ENCODE peak calls at places on chromosomes 3 and 15, in ten cellular contexts. One of them, this sample, is unnamed.

GRCh38 chr15:76337047-76337738 is 620 bp downstream of the ISL2 start:
- DNase-seq in effector memory CD4-positive, alpha-beta T cell: no peak
- DNase-seq in H7: peak
- DNase-seq in HTR-8/SVneo: peak
- DNase-seq in T-helper 9 cell: no peak
- DNase-seq in choroid plexus epithelial cell: no peak
- DNase-seq in stimulated activated CD4-positive, alpha-beta T cell treated with anti-CD3 and anti-CD28 coated beads, Interleukin-12 subunit alpha, Interleukin-12 subunit beta, amount 100 ng/mL, for 48 hours: no peak
- DNase-seq in right atrium auricular region: no peak
- DNase-seq in T follicular helper cell: no peak
- DNase-seq in activated T-cell treated with anti-CD3 and anti-CD28 coated beads, Interleukin-2, amount 50 U/mL, for 48 hours: no peak
- DNase-seq in this sample: peak

GRCh38 chr3:128335621-128336296 is 130.9 kb downstream of the DNAJB8 start:
- DNase-seq in T follicular helper cell: no peak
- DNase-seq in right atrium auricular region: no peak
- DNase-seq in choroid plexus epithelial cell: no peak
- DNase-seq in T-helper 9 cell: no peak
- DNase-seq in activated T-cell treated with anti-CD3 and anti-CD28 coated beads, Interleukin-2, amount 50 U/mL, for 48 hours: no peak
- DNase-seq in stimulated activated CD4-positive, alpha-beta T cell treated with anti-CD3 and anti-CD28 coated beads, Interleukin-12 subunit alpha, Interleukin-12 subunit beta, amount 100 ng/mL, for 48 hours: no peak
- DNase-seq in H7: peak
- DNase-seq in HTR-8/SVneo: no peak
- DNase-seq in effector memory CD4-positive, alpha-beta T cell: no peak
- DNase-seq in this sample: no peak

GRCh38 chr3:13539285-13539625 is 9.7 kb upstream of the FBLN2 start:
- DNase-seq in right atrium auricular region: no peak
- DNase-seq in effector memory CD4-positive, alpha-beta T cell: no peak
- DNase-seq in T-helper 9 cell: no peak
- DNase-seq in H7: no peak
- DNase-seq in choroid plexus epithelial cell: peak
- DNase-seq in HTR-8/SVneo: no peak
- DNase-seq in stimulated activated CD4-positive, alpha-beta T cell treated with anti-CD3 and anti-CD28 coated beads, Interleukin-12 subunit alpha, Interleukin-12 subunit beta, amount 100 ng/mL, for 48 hours: no peak
- DNase-seq in T follicular helper cell: no peak
- DNase-seq in activated T-cell treated with anti-CD3 and anti-CD28 coated beads, Interleukin-2, amount 50 U/mL, for 48 hours: no peak
- DNase-seq in this sample: peak

GRCh38 chr15:36325206-36325605 is 254.2 kb upstream of the CDIN1 start:
- DNase-seq in HTR-8/SVneo: no peak
- DNase-seq in effector memory CD4-positive, alpha-beta T cell: no peak
- DNase-seq in H7: no peak
- DNase-seq in stimulated activated CD4-positive, alpha-beta T cell treated with anti-CD3 and anti-CD28 coated beads, Interleukin-12 subunit alpha, Interleukin-12 subunit beta, amount 100 ng/mL, for 48 hours: no peak
- DNase-seq in right atrium auricular region: no peak
- DNase-seq in activated T-cell treated with anti-CD3 and anti-CD28 coated beads, Interleukin-2, amount 50 U/mL, for 48 hours: no peak
- DNase-seq in T follicular helper cell: no peak
- DNase-seq in choroid plexus epithelial cell: no peak
- DNase-seq in T-helper 9 cell: no peak
- DNase-seq in this sample: no peak

GRCh38 chr15:73813071-73813470 is 59.9 kb upstream of the INSYN1 start:
- DNase-seq in HTR-8/SVneo: no peak
- DNase-seq in T-helper 9 cell: no peak
- DNase-seq in activated T-cell treated with anti-CD3 and anti-CD28 coated beads, Interleukin-2, amount 50 U/mL, for 48 hours: no peak
- DNase-seq in H7: no peak
- DNase-seq in right atrium auricular region: no peak
- DNase-seq in choroid plexus epithelial cell: no peak
- DNase-seq in effector memory CD4-positive, alpha-beta T cell: no peak
- DNase-seq in T follicular helper cell: no peak
- DNase-seq in stimulated activated CD4-positive, alpha-beta T cell treated with anti-CD3 and anti-CD28 coated beads, Interleukin-12 subunit alpha, Interleukin-12 subunit beta, amount 100 ng/mL, for 48 hours: no peak
- DNase-seq in this sample: no peak

GRCh38 chr3:46578973-46579755 is 13.1 kb upstream of the LRRC2 start:
- DNase-seq in HTR-8/SVneo: no peak
- DNase-seq in right atrium auricular region: no peak
- DNase-seq in effector memory CD4-positive, alpha-beta T cell: no peak
- DNase-seq in stimulated activated CD4-positive, alpha-beta T cell treated with anti-CD3 and anti-CD28 coated beads, Interleukin-12 subunit alpha, Interleukin-12 subunit beta, amount 100 ng/mL, for 48 hours: no peak
- DNase-seq in activated T-cell treated with anti-CD3 and anti-CD28 coated beads, Interleukin-2, amount 50 U/mL, for 48 hours: no peak
- DNase-seq in T-helper 9 cell: no peak
- DNase-seq in choroid plexus epithelial cell: peak
- DNase-seq in H7: peak
- DNase-seq in T follicular helper cell: no peak
- DNase-seq in this sample: no peak

GRCh38 chr3:192819001-192819569 is 91.7 kb upstream of the FGF12 start:
- DNase-seq in right atrium auricular region: no peak
- DNase-seq in T follicular helper cell: no peak
- DNase-seq in stimulated activated CD4-positive, alpha-beta T cell treated with anti-CD3 and anti-CD28 coated beads, Interleukin-12 subunit alpha, Interleukin-12 subunit beta, amount 100 ng/mL, for 48 hours: peak
- DNase-seq in effector memory CD4-positive, alpha-beta T cell: peak
- DNase-seq in activated T-cell treated with anti-CD3 and anti-CD28 coated beads, Interleukin-2, amount 50 U/mL, for 48 hours: peak
- DNase-seq in T-helper 9 cell: peak
- DNase-seq in choroid plexus epithelial cell: peak
- DNase-seq in H7: no peak
- DNase-seq in HTR-8/SVneo: no peak
- DNase-seq in this sample: peak

GRCh38 chr3:177713921-177714900 is 516.9 kb upstream of the TBL1XR1 start:
- DNase-seq in right atrium auricular region: no peak
- DNase-seq in HTR-8/SVneo: no peak
- DNase-seq in activated T-cell treated with anti-CD3 and anti-CD28 coated beads, Interleukin-2, amount 50 U/mL, for 48 hours: no peak
- DNase-seq in stimulated activated CD4-positive, alpha-beta T cell treated with anti-CD3 and anti-CD28 coated beads, Interleukin-12 subunit alpha, Interleukin-12 subunit beta, amount 100 ng/mL, for 48 hours: no peak
- DNase-seq in choroid plexus epithelial cell: no peak
- DNase-seq in H7: peak
- DNase-seq in T-helper 9 cell: no peak
- DNase-seq in effector memory CD4-positive, alpha-beta T cell: no peak
- DNase-seq in T follicular helper cell: no peak
- DNase-seq in this sample: peak

GRCh38 chr15:40420793-40421192 is 15.2 kb downstream of the IVD start:
- DNase-seq in T-helper 9 cell: no peak
- DNase-seq in HTR-8/SVneo: no peak
- DNase-seq in right atrium auricular region: no peak
- DNase-seq in activated T-cell treated with anti-CD3 and anti-CD28 coated beads, Interleukin-2, amount 50 U/mL, for 48 hours: no peak
- DNase-seq in stimulated activated CD4-positive, alpha-beta T cell treated with anti-CD3 and anti-CD28 coated beads, Interleukin-12 subunit alpha, Interleukin-12 subunit beta, amount 100 ng/mL, for 48 hours: no peak
- DNase-seq in effector memory CD4-positive, alpha-beta T cell: no peak
- DNase-seq in H7: peak
- DNase-seq in choroid plexus epithelial cell: no peak
- DNase-seq in T follicular helper cell: no peak
- DNase-seq in this sample: no peak

GRCh38 chr3:119588112-119588511 is 8.8 kb downstream of the ADPRH start:
- DNase-seq in activated T-cell treated with anti-CD3 and anti-CD28 coated beads, Interleukin-2, amount 50 U/mL, for 48 hours: peak
- DNase-seq in T follicular helper cell: no peak
- DNase-seq in T-helper 9 cell: no peak
- DNase-seq in effector memory CD4-positive, alpha-beta T cell: no peak
- DNase-seq in right atrium auricular region: peak
- DNase-seq in H7: no peak
- DNase-seq in stimulated activated CD4-positive, alpha-beta T cell treated with anti-CD3 and anti-CD28 coated beads, Interleukin-12 subunit alpha, Interleukin-12 subunit beta, amount 100 ng/mL, for 48 hours: no peak
- DNase-seq in HTR-8/SVneo: no peak
- DNase-seq in choroid plexus epithelial cell: no peak
- DNase-seq in this sample: no peak

GRCh38 chr3:147409143-147410121 is at the start of gene ZIC1:
- DNase-seq in effector memory CD4-positive, alpha-beta T cell: no peak
- DNase-seq in HTR-8/SVneo: no peak
- DNase-seq in H7: peak
- DNase-seq in right atrium auricular region: no peak
- DNase-seq in activated T-cell treated with anti-CD3 and anti-CD28 coated beads, Interleukin-2, amount 50 U/mL, for 48 hours: no peak
- DNase-seq in stimulated activated CD4-positive, alpha-beta T cell treated with anti-CD3 and anti-CD28 coated beads, Interleukin-12 subunit alpha, Interleukin-12 subunit beta, amount 100 ng/mL, for 48 hours: no peak
- DNase-seq in T-helper 9 cell: no peak
- DNase-seq in choroid plexus epithelial cell: peak
- DNase-seq in T follicular helper cell: no peak
- DNase-seq in this sample: no peak

GRCh38 chr3:189137416-189137815 is 34.4 kb upstream of the TPRG1 start:
- DNase-seq in effector memory CD4-positive, alpha-beta T cell: no peak
- DNase-seq in right atrium auricular region: no peak
- DNase-seq in HTR-8/SVneo: no peak
- DNase-seq in activated T-cell treated with anti-CD3 and anti-CD28 coated beads, Interleukin-2, amount 50 U/mL, for 48 hours: no peak
- DNase-seq in H7: no peak
- DNase-seq in stimulated activated CD4-positive, alpha-beta T cell treated with anti-CD3 and anti-CD28 coated beads, Interleukin-12 subunit alpha, Interleukin-12 subunit beta, amount 100 ng/mL, for 48 hours: no peak
- DNase-seq in choroid plexus epithelial cell: peak
- DNase-seq in T-helper 9 cell: no peak
- DNase-seq in T follicular helper cell: no peak
- DNase-seq in this sample: no peak

GRCh38 chr3:185272051-185272450 is 18.2 kb upstream of the EHHADH start:
- DNase-seq in effector memory CD4-positive, alpha-beta T cell: no peak
- DNase-seq in T follicular helper cell: no peak
- DNase-seq in T-helper 9 cell: no peak
- DNase-seq in stimulated activated CD4-positive, alpha-beta T cell treated with anti-CD3 and anti-CD28 coated beads, Interleukin-12 subunit alpha, Interleukin-12 subunit beta, amount 100 ng/mL, for 48 hours: no peak
- DNase-seq in H7: no peak
- DNase-seq in activated T-cell treated with anti-CD3 and anti-CD28 coated beads, Interleukin-2, amount 50 U/mL, for 48 hours: no peak
- DNase-seq in HTR-8/SVneo: no peak
- DNase-seq in choroid plexus epithelial cell: peak
- DNase-seq in right atrium auricular region: no peak
- DNase-seq in this sample: peak

GRCh38 chr15:38819343-38819858 is 254.8 kb upstream of the RASGRP1 start:
- DNase-seq in T-helper 9 cell: no peak
- DNase-seq in stimulated activated CD4-positive, alpha-beta T cell treated with anti-CD3 and anti-CD28 coated beads, Interleukin-12 subunit alpha, Interleukin-12 subunit beta, amount 100 ng/mL, for 48 hours: no peak
- DNase-seq in right atrium auricular region: no peak
- DNase-seq in choroid plexus epithelial cell: no peak
- DNase-seq in H7: no peak
- DNase-seq in effector memory CD4-positive, alpha-beta T cell: no peak
- DNase-seq in HTR-8/SVneo: no peak
- DNase-seq in T follicular helper cell: no peak
- DNase-seq in activated T-cell treated with anti-CD3 and anti-CD28 coated beads, Interleukin-2, amount 50 U/mL, for 48 hours: no peak
- DNase-seq in this sample: no peak

GRCh38 chr3:27451845-27452244 is 32.3 kb downstream of the SLC4A7 start:
- DNase-seq in right atrium auricular region: no peak
- DNase-seq in stimulated activated CD4-positive, alpha-beta T cell treated with anti-CD3 and anti-CD28 coated beads, Interleukin-12 subunit alpha, Interleukin-12 subunit beta, amount 100 ng/mL, for 48 hours: no peak
- DNase-seq in activated T-cell treated with anti-CD3 and anti-CD28 coated beads, Interleukin-2, amount 50 U/mL, for 48 hours: no peak
- DNase-seq in choroid plexus epithelial cell: no peak
- DNase-seq in HTR-8/SVneo: no peak
- DNase-seq in T-helper 9 cell: no peak
- DNase-seq in H7: no peak
- DNase-seq in effector memory CD4-positive, alpha-beta T cell: no peak
- DNase-seq in T follicular helper cell: no peak
- DNase-seq in this sample: no peak

GRCh38 chr15:78301326-78301725 is 1.9 kb upstream of the SKIC8 start:
- DNase-seq in choroid plexus epithelial cell: peak
- DNase-seq in T follicular helper cell: no peak
- DNase-seq in stimulated activated CD4-positive, alpha-beta T cell treated with anti-CD3 and anti-CD28 coated beads, Interleukin-12 subunit alpha, Interleukin-12 subunit beta, amount 100 ng/mL, for 48 hours: no peak
- DNase-seq in activated T-cell treated with anti-CD3 and anti-CD28 coated beads, Interleukin-2, amount 50 U/mL, for 48 hours: no peak
- DNase-seq in right atrium auricular region: no peak
- DNase-seq in effector memory CD4-positive, alpha-beta T cell: no peak
- DNase-seq in H7: no peak
- DNase-seq in T-helper 9 cell: no peak
- DNase-seq in HTR-8/SVneo: no peak
- DNase-seq in this sample: no peak

GRCh38 chr3:155138677-155139076 is 58.6 kb downstream of the MME start:
- DNase-seq in activated T-cell treated with anti-CD3 and anti-CD28 coated beads, Interleukin-2, amount 50 U/mL, for 48 hours: no peak
- DNase-seq in T-helper 9 cell: no peak
- DNase-seq in choroid plexus epithelial cell: no peak
- DNase-seq in H7: no peak
- DNase-seq in stimulated activated CD4-positive, alpha-beta T cell treated with anti-CD3 and anti-CD28 coated beads, Interleukin-12 subunit alpha, Interleukin-12 subunit beta, amount 100 ng/mL, for 48 hours: no peak
- DNase-seq in effector memory CD4-positive, alpha-beta T cell: no peak
- DNase-seq in HTR-8/SVneo: no peak
- DNase-seq in right atrium auricular region: no peak
- DNase-seq in T follicular helper cell: no peak
- DNase-seq in this sample: no peak

GRCh38 chr3:194137314-194138097 is 1.6 kb downstream of the HES1 start:
- DNase-seq in right atrium auricular region: peak
- DNase-seq in stimulated activated CD4-positive, alpha-beta T cell treated with anti-CD3 and anti-CD28 coated beads, Interleukin-12 subunit alpha, Interleukin-12 subunit beta, amount 100 ng/mL, for 48 hours: no peak
- DNase-seq in activated T-cell treated with anti-CD3 and anti-CD28 coated beads, Interleukin-2, amount 50 U/mL, for 48 hours: peak
- DNase-seq in T follicular helper cell: no peak
- DNase-seq in effector memory CD4-positive, alpha-beta T cell: peak
- DNase-seq in T-helper 9 cell: peak
- DNase-seq in HTR-8/SVneo: peak
- DNase-seq in choroid plexus epithelial cell: peak
- DNase-seq in H7: peak
- DNase-seq in this sample: no peak

GRCh38 chr3:12629560-12629959 is 34.4 kb downstream of the RAF1 start:
- DNase-seq in HTR-8/SVneo: no peak
- DNase-seq in right atrium auricular region: no peak
- DNase-seq in T follicular helper cell: no peak
- DNase-seq in activated T-cell treated with anti-CD3 and anti-CD28 coated beads, Interleukin-2, amount 50 U/mL, for 48 hours: no peak
- DNase-seq in effector memory CD4-positive, alpha-beta T cell: no peak
- DNase-seq in H7: no peak
- DNase-seq in T-helper 9 cell: no peak
- DNase-seq in stimulated activated CD4-positive, alpha-beta T cell treated with anti-CD3 and anti-CD28 coated beads, Interleukin-12 subunit alpha, Interleukin-12 subunit beta, amount 100 ng/mL, for 48 hours: no peak
- DNase-seq in choroid plexus epithelial cell: peak
- DNase-seq in this sample: peak

GRCh38 chr15:27492021-27492621 is 521.1 kb downstream of the GABRG3 start:
- DNase-seq in activated T-cell treated with anti-CD3 and anti-CD28 coated beads, Interleukin-2, amount 50 U/mL, for 48 hours: no peak
- DNase-seq in HTR-8/SVneo: no peak
- DNase-seq in H7: peak
- DNase-seq in effector memory CD4-positive, alpha-beta T cell: no peak
- DNase-seq in T follicular helper cell: no peak
- DNase-seq in choroid plexus epithelial cell: peak
- DNase-seq in right atrium auricular region: no peak
- DNase-seq in T-helper 9 cell: no peak
- DNase-seq in stimulated activated CD4-positive, alpha-beta T cell treated with anti-CD3 and anti-CD28 coated beads, Interleukin-12 subunit alpha, Interleukin-12 subunit beta, amount 100 ng/mL, for 48 hours: no peak
- DNase-seq in this sample: peak

GRCh38 chr3:85342915-85343314 is 384.1 kb downstream of the CADM2 start:
- DNase-seq in stimulated activated CD4-positive, alpha-beta T cell treated with anti-CD3 and anti-CD28 coated beads, Interleukin-12 subunit alpha, Interleukin-12 subunit beta, amount 100 ng/mL, for 48 hours: no peak
- DNase-seq in T-helper 9 cell: no peak
- DNase-seq in T follicular helper cell: no peak
- DNase-seq in H7: peak
- DNase-seq in effector memory CD4-positive, alpha-beta T cell: no peak
- DNase-seq in activated T-cell treated with anti-CD3 and anti-CD28 coated beads, Interleukin-2, amount 50 U/mL, for 48 hours: no peak
- DNase-seq in right atrium auricular region: no peak
- DNase-seq in choroid plexus epithelial cell: peak
- DNase-seq in HTR-8/SVneo: peak
- DNase-seq in this sample: no peak

GRCh38 chr15:74403981-74404563 is 29.7 kb downstream of the SEMA7A start:
- DNase-seq in right atrium auricular region: no peak
- DNase-seq in H7: no peak
- DNase-seq in stimulated activated CD4-positive, alpha-beta T cell treated with anti-CD3 and anti-CD28 coated beads, Interleukin-12 subunit alpha, Interleukin-12 subunit beta, amount 100 ng/mL, for 48 hours: no peak
- DNase-seq in effector memory CD4-positive, alpha-beta T cell: no peak
- DNase-seq in T follicular helper cell: no peak
- DNase-seq in choroid plexus epithelial cell: no peak
- DNase-seq in HTR-8/SVneo: no peak
- DNase-seq in activated T-cell treated with anti-CD3 and anti-CD28 coated beads, Interleukin-2, amount 50 U/mL, for 48 hours: peak
- DNase-seq in T-helper 9 cell: no peak
- DNase-seq in this sample: no peak

GRCh38 chr15:75213768-75214221 is 12.1 kb downstream of the C15orf39 start:
- DNase-seq in choroid plexus epithelial cell: no peak
- DNase-seq in T-helper 9 cell: no peak
- DNase-seq in stimulated activated CD4-positive, alpha-beta T cell treated with anti-CD3 and anti-CD28 coated beads, Interleukin-12 subunit alpha, Interleukin-12 subunit beta, amount 100 ng/mL, for 48 hours: no peak
- DNase-seq in T follicular helper cell: no peak
- DNase-seq in HTR-8/SVneo: no peak
- DNase-seq in activated T-cell treated with anti-CD3 and anti-CD28 coated beads, Interleukin-2, amount 50 U/mL, for 48 hours: no peak
- DNase-seq in effector memory CD4-positive, alpha-beta T cell: no peak
- DNase-seq in H7: peak
- DNase-seq in right atrium auricular region: no peak
- DNase-seq in this sample: no peak

GRCh38 chr15:51094606-51095569 is at the start of gene TNFAIP8L3:
- DNase-seq in H7: peak
- DNase-seq in T follicular helper cell: no peak
- DNase-seq in effector memory CD4-positive, alpha-beta T cell: no peak
- DNase-seq in stimulated activated CD4-positive, alpha-beta T cell treated with anti-CD3 and anti-CD28 coated beads, Interleukin-12 subunit alpha, Interleukin-12 subunit beta, amount 100 ng/mL, for 48 hours: no peak
- DNase-seq in HTR-8/SVneo: no peak
- DNase-seq in choroid plexus epithelial cell: no peak
- DNase-seq in right atrium auricular region: no peak
- DNase-seq in T-helper 9 cell: no peak
- DNase-seq in activated T-cell treated with anti-CD3 and anti-CD28 coated beads, Interleukin-2, amount 50 U/mL, for 48 hours: no peak
- DNase-seq in this sample: peak

GRCh38 chr3:3734881-3735280 is 64.3 kb upstream of the LRRN1 start:
- DNase-seq in stimulated activated CD4-positive, alpha-beta T cell treated with anti-CD3 and anti-CD28 coated beads, Interleukin-12 subunit alpha, Interleukin-12 subunit beta, amount 100 ng/mL, for 48 hours: no peak
- DNase-seq in T-helper 9 cell: no peak
- DNase-seq in HTR-8/SVneo: no peak
- DNase-seq in T follicular helper cell: no peak
- DNase-seq in activated T-cell treated with anti-CD3 and anti-CD28 coated beads, Interleukin-2, amount 50 U/mL, for 48 hours: no peak
- DNase-seq in H7: no peak
- DNase-seq in effector memory CD4-positive, alpha-beta T cell: no peak
- DNase-seq in right atrium auricular region: no peak
- DNase-seq in choroid plexus epithelial cell: no peak
- DNase-seq in this sample: no peak

GRCh38 chr3:160801386-160802118 is 45.5 kb downstream of the PPM1L start:
- DNase-seq in HTR-8/SVneo: no peak
- DNase-seq in T-helper 9 cell: no peak
- DNase-seq in stimulated activated CD4-positive, alpha-beta T cell treated with anti-CD3 and anti-CD28 coated beads, Interleukin-12 subunit alpha, Interleukin-12 subunit beta, amount 100 ng/mL, for 48 hours: peak
- DNase-seq in choroid plexus epithelial cell: peak
- DNase-seq in right atrium auricular region: peak
- DNase-seq in effector memory CD4-positive, alpha-beta T cell: no peak
- DNase-seq in activated T-cell treated with anti-CD3 and anti-CD28 coated beads, Interleukin-2, amount 50 U/mL, for 48 hours: peak
- DNase-seq in T follicular helper cell: no peak
- DNase-seq in H7: no peak
- DNase-seq in this sample: peak

GRCh38 chr15:65311760-65312159 is 7.3 kb downstream of the RNU5B-1 start:
- DNase-seq in H7: no peak
- DNase-seq in T follicular helper cell: no peak
- DNase-seq in HTR-8/SVneo: no peak
- DNase-seq in stimulated activated CD4-positive, alpha-beta T cell treated with anti-CD3 and anti-CD28 coated beads, Interleukin-12 subunit alpha, Interleukin-12 subunit beta, amount 100 ng/mL, for 48 hours: no peak
- DNase-seq in right atrium auricular region: no peak
- DNase-seq in T-helper 9 cell: no peak
- DNase-seq in choroid plexus epithelial cell: no peak
- DNase-seq in activated T-cell treated with anti-CD3 and anti-CD28 coated beads, Interleukin-2, amount 50 U/mL, for 48 hours: no peak
- DNase-seq in effector memory CD4-positive, alpha-beta T cell: no peak
- DNase-seq in this sample: no peak

GRCh38 chr3:116517308-116517707 is 72.0 kb upstream of the LSAMP start:
- DNase-seq in activated T-cell treated with anti-CD3 and anti-CD28 coated beads, Interleukin-2, amount 50 U/mL, for 48 hours: no peak
- DNase-seq in HTR-8/SVneo: no peak
- DNase-seq in right atrium auricular region: no peak
- DNase-seq in stimulated activated CD4-positive, alpha-beta T cell treated with anti-CD3 and anti-CD28 coated beads, Interleukin-12 subunit alpha, Interleukin-12 subunit beta, amount 100 ng/mL, for 48 hours: no peak
- DNase-seq in T follicular helper cell: no peak
- DNase-seq in T-helper 9 cell: no peak
- DNase-seq in choroid plexus epithelial cell: peak
- DNase-seq in effector memory CD4-positive, alpha-beta T cell: no peak
- DNase-seq in H7: peak
- DNase-seq in this sample: peak

This sample was measured in fibroblast of the aortic adventitia.